ENCODE peak calls at places on chromosomes 6 and 20, in seven cellular contexts. J, T, I, C, Z, H and U are unnamed samples.

GRCh38 chr20:1567392-1568165 is 10.1 kb upstream of the SIRPD start:
- DNase-seq in I (no peak), T (no peak), J (peak), C (no peak), H (peak), Z (no peak), U (no peak)

GRCh38 chr6:101401792-101402617 is 8.5 kb downstream of the GRIK2 start:
- DNase-seq in T (no peak), H (no peak), J (no peak), Z (no peak), C (peak), I (no peak), U (no peak)

GRCh38 chr20:57835053-57835452 is 125.2 kb upstream of the PMEPA1 start:
- DNase-seq in J (no peak), C (no peak), Z (no peak), T (peak), H (no peak), I (no peak), U (no peak)

GRCh38 chr6:19472168-19472567 is 365.0 kb upstream of the ID4 start:
- DNase-seq in T (no peak), C (no peak), H (peak), I (no peak), J (peak), Z (no peak), U (no peak)

GRCh38 chr6:6004147-6004995 is 2.4 kb downstream of the NRN1 start:
- DNase-seq in Z (no peak), C (no peak), T (no peak), J (no peak), H (no peak), I (no peak), U (no peak)

GRCh38 chr6:134477991-134478635 is 160.2 kb upstream of the SGK1 start:
- DNase-seq in I (no peak), H (no peak), C (no peak), J (no peak), Z (no peak), T (no peak), U (no peak)

GRCh38 chr6:46201701-46202100 is 30.9 kb upstream of the ENPP5 start:
- DNase-seq in J (no peak), C (no peak), H (no peak), I (no peak), Z (no peak), T (no peak), U (no peak)

GRCh38 chr6:150686566-150686965 is 86.9 kb downstream of the PLEKHG1 start:
- DNase-seq in Z (no peak), J (no peak), I (no peak), T (no peak), H (no peak), C (no peak), U (no peak)

GRCh38 chr20:4465855-4466545 is 255.7 kb upstream of the PRND start:
- DNase-seq in Z (no peak), C (no peak), H (no peak), T (no peak), I (no peak), J (no peak), U (no peak)

GRCh38 chr6:2891768-2892170 is 11.3 kb downstream of the SERPINB9 start:
- DNase-seq in J (no peak), T (peak), Z (no peak), H (peak), I (no peak), C (no peak), U (no peak)
- H3K4me3 ChIP-seq in J (no peak), T (peak), Z (no peak), H (peak), I (no peak), C (no peak), U (no peak)

GRCh38 chr6:52326540-52327364 is 35.2 kb upstream of the PAQR8 start:
- DNase-seq in I (no peak), C (no peak), Z (no peak), T (no peak), H (no peak), J (no peak), U (no peak)

GRCh38 chr6:52325695-52326471 is 36.1 kb upstream of the PAQR8 start:
- DNase-seq in Z (no peak), H (no peak), C (no peak), T (no peak), I (no peak), J (no peak), U (no peak)

GRCh38 chr6:52328721-52329120 is 33.2 kb upstream of the PAQR8 start:
- DNase-seq in J (no peak), Z (no peak), C (no peak), H (no peak), I (no peak), T (no peak), U (no peak)

GRCh38 chr6:52330470-52330869 is 31.5 kb upstream of the PAQR8 start:
- DNase-seq in Z (no peak), T (no peak), I (no peak), C (no peak), J (no peak), H (no peak), U (no peak)

GRCh38 chr6:52328303-52328662 is 33.7 kb upstream of the PAQR8 start:
- DNase-seq in H (no peak), J (no peak), C (no peak), T (no peak), I (no peak), Z (no peak), U (no peak)
- H3K27ac ChIP-seq in H (no peak), J (no peak), C (peak), T (no peak), I (no peak), Z (no peak), U (no peak)

DNA sequence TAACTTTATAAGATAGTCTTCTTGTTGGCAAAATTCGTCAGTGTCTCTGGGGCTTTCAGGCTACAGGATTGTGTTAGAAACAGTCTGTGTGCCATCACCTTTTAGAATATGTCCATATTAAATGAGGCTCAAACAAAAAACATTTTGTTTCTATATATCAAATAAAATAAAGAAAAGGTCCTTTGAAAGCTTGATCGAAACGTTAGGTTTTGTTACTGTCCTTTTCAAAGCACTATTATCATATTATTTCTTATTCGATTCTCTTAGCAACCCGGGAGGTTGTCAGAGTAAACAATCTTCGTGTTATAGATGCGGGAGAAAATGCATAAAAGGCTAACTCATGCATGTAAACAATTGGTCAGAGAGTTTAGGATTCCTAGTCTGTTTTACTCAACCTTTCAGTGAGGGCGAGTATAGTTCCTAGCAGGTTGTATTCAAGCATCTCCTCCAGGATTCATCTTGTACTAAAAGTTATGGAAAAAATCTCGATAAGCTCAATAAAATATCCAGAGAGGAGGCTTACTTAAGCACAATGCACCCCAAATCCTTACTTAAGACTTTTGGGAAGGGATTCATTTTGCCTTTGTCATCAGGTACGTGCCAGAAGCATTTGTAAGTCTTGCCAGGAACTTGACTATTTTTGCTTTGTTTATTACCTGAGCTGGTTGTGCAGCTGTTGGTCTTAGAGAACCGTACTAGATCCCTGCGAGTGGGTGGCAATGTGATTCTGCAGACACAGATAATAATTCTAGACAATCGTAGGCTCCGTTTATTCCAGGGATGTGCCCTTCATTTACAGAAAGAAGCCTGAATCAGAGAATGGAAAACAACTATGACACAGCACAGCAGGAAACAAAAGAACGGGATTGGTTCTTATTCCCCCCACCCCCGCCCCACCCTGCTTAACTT is 159.6 kb upstream of the ZNF217 start:
- DNase-seq in I (no peak), H (peak), Z (no peak), C (no peak), T (no peak), J (no peak), U (no peak)
- H3K4me3 ChIP-seq in I (no peak), H (peak), Z (no peak), C (no peak), T (no peak), J (peak), U (no peak)

GRCh38 chr20:63973636-63974401 is 4.1 kb upstream of the ZNF512B start:
- DNase-seq in J (peak), H (peak), C (peak), T (peak), Z (peak), I (no peak), U (peak)

GRCh38 chr20:63972312-63973159 is 2.8 kb upstream of the ZNF512B start:
- DNase-seq in H (no peak), Z (no peak), J (no peak), T (peak), C (no peak), I (no peak), U (no peak)

GRCh38 chr20:63974402-63975200 is 4.8 kb downstream of the SAMD10 start:
- DNase-seq in Z (no peak), T (no peak), I (no peak), H (peak), C (peak), J (no peak), U (no peak)

GRCh38 chr20:63970714-63971431 is 1.1 kb upstream of the ZNF512B start:
- DNase-seq in Z (no peak), J (no peak), C (no peak), H (no peak), T (no peak), I (no peak), U (no peak)

GRCh38 chr20:63973160-63973479 is 3.4 kb upstream of the ZNF512B start:
- DNase-seq in H (no peak), J (no peak), C (no peak), Z (no peak), I (no peak), T (no peak), U (no peak)
- H3K27ac ChIP-seq in H (no peak), J (no peak), C (no peak), Z (no peak), I (no peak), T (no peak), U (no peak)

GRCh38 chr6:106359989-106360409 is 518 bp upstream of the CRYBG1 start:
- DNase-seq in I (no peak), T (no peak), C (no peak), H (no peak), J (no peak), Z (no peak), U (no peak)

GRCh38 chr6:106356382-106356781 is 4.1 kb upstream of the CRYBG1 start:
- DNase-seq in C (no peak), I (no peak), T (no peak), H (no peak), Z (no peak), J (no peak), U (no peak)

GRCh38 chr6:106360989-106361430 is 493 bp downstream of the CRYBG1 start:
- DNase-seq in T (peak), J (no peak), I (no peak), Z (no peak), C (peak), H (peak), U (no peak)

GRCh38 chr6:106363401-106364138 is 3.1 kb downstream of the CRYBG1 start:
- DNase-seq in Z (no peak), I (no peak), H (peak), J (no peak), T (no peak), C (no peak), U (no peak)

DNA sequence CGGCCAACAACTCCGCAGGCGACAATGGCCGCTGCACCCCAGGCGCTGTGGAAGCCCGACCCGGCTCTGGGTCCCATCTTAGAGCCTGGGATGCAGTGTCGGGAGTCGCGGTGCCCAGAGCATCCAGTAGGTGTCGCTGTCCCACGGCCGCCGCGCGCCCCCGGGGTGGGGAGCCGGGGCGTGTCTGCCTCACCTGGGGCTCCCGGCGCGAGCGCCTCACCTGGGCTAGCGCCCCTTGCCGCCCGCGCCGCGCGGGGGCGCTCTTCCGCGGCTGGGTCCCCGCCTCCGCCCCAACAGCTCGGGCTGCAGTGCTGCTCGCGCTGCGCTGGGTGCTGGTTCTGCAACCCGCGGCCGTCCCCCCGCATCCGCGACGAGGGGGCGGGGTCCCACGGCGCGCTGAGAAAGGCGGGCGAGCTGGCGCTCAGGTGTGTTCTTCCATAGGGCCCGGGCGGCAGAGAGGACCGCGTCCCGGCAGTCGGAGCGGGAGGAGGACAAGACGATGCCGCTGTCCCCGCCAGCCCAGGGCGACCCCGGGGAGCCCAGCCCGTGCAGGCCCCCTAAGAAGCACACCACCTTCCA is at the start of gene CRYBG1:
- DNase-seq in C (peak), I (no peak), H (peak), J (peak), T (peak), Z (peak), U (no peak)
- H3K4me3 ChIP-seq in C (peak), I (peak), H (peak), J (peak), T (peak), Z (peak), U (peak)

GRCh38 chr20:11917663-11918062 is at the start of gene BTBD3:
- DNase-seq in T (no peak), J (no peak), C (no peak), Z (no peak), I (peak), H (no peak), U (no peak)

GRCh38 chr20:11920083-11920482 is 2.4 kb downstream of the BTBD3 start:
- DNase-seq in I (no peak), T (no peak), J (no peak), C (no peak), H (no peak), Z (no peak), U (no peak)

GRCh38 chr20:11919571-11919970 is 1.9 kb downstream of the BTBD3 start:
- DNase-seq in I (no peak), H (no peak), J (no peak), T (no peak), Z (no peak), C (no peak), U (no peak)

GRCh38 chr20:11919046-11919445 is 1.4 kb downstream of the BTBD3 start:
- DNase-seq in Z (no peak), I (no peak), J (no peak), C (no peak), H (no peak), T (no peak), U (no peak)

GRCh38 chr20:11918280-11918952 is 723 bp downstream of the BTBD3 start:
- DNase-seq in J (no peak), Z (no peak), C (no peak), H (no peak), T (no peak), I (no peak), U (no peak)
- H3K27ac ChIP-seq in J (no peak), Z (no peak), C (peak), H (no peak), T (no peak), I (no peak), U (peak)

GRCh38 chr6:117269649-117270120 is 4.3 kb downstream of the VGLL2 start:
- DNase-seq in C (no peak), Z (no peak), T (no peak), I (no peak), H (no peak), J (no peak), U (no peak)
- H3K4me3 ChIP-seq in C (no peak), Z (peak), T (no peak), I (peak), H (no peak), J (no peak), U (peak)

DNA sequence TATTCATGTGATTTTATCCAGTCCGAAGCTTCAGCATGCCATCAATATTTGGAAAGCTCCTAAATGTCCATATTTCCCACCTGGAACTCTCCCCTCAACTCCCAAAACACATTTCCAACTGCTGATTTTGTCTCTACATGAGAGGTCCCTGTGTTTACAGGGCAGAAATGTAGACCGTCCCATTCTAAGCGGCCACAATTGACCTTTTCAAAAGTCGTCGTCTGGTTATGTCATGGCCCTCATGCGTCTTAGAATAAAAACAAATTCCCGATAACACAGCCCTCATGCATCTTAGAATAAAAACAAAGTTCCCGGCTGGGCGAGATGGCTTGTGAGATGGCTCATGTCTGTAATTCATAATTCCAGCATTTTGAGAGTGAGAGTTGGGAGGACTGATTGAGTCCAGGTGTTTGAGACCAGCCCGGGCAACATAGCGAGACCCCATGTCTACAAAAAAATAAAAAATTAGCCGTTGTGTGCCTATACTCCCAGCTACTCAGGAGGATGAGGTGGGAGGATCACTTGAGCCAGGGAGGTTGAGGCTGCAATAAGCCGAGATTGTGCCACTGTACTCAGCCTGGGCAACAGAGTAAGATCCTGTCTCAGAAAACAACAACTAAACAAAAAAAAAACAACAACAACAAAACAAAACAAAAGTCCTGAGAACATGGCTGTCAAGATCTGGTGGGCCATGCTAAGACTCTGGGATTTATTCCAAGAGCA is 6.4 kb upstream of the ZNF217 start:
- DNase-seq in J (no peak), Z (no peak), T (peak), I (no peak), H (no peak), C (no peak), U (peak)
- H3K27ac ChIP-seq in J (no peak), Z (no peak), T (no peak), I (no peak), H (no peak), C (no peak), U (no peak)

DNA sequence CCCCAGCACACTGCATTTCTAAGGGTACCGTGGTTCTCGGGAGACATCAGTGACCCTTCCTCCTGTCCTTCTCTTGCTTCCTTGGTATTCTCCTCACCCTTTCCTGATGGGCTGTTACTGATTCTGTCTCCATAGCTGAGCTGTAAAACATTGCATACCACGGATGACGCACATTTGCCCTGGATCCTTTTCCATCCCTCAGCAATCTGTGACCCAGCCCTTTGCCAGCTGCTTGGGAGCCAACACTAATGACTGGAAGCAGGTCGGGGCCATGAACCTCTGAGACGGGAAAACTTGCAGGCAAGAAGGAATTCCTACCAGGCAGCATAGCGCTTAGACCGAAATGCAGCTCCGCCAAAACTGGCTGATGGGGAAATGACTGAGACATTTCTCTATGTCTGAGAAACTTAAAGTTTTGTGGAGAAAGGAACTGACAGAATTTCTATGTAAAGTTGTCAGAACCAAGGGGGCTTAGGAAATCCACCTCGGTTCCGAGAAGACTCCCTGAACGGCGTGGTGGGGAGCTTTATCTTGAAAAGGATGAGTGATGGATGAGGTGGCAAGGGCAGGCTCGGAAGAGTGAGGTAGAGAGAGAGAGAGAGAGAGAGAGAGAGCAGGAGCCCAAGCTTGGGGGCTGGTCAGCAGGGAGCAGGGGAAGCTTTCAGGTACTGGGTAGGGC is 19.2 kb downstream of the TUBB2B start:
- DNase-seq in Z (peak), C (no peak), H (no peak), T (no peak), I (peak), J (no peak), U (peak)
- H3K4me3 ChIP-seq in Z (no peak), C (no peak), H (peak), T (no peak), I (peak), J (no peak), U (no peak)